ENCODE peak calls at places on chromosomes 4 and X, in four cellular contexts. One of them, this sample, is unnamed.

GRCh38 chr4:3441501-3442459 is at the start of gene HGFAC:
- DNase-seq in EL: no peak
- DNase-seq in AG09319: no peak
- DNase-seq in NCI-H82: no peak
- DNase-seq in this sample: peak

GRCh38 chr4:47551682-47552081 is 66.6 kb downstream of the ATP10D start:
- DNase-seq in EL: peak
- DNase-seq in AG09319: no peak
- DNase-seq in NCI-H82: no peak
- DNase-seq in this sample: peak

GRCh38 chr4:6520978-6521377 is 48.6 kb upstream of the PPP2R2C start:
- DNase-seq in EL: no peak
- DNase-seq in AG09319: no peak
- DNase-seq in NCI-H82: no peak
- DNase-seq in this sample: no peak

GRCh38 chr4:66681962-66682361 is 863.3 kb downstream of the CENPC start:
- DNase-seq in EL: peak
- DNase-seq in AG09319: no peak
- DNase-seq in NCI-H82: no peak
- DNase-seq in this sample: peak

GRCh38 chr4:2448589-2448988 is 20.3 kb upstream of the RNF4 start:
- DNase-seq in EL: no peak
- DNase-seq in AG09319: no peak
- DNase-seq in NCI-H82: no peak
- DNase-seq in this sample: no peak

GRCh38 chr4:76108467-76109181 is 34.1 kb downstream of the ART3 start:
- DNase-seq in EL: peak
- DNase-seq in AG09319: no peak
- DNase-seq in NCI-H82: peak
- DNase-seq in this sample: peak

GRCh38 chr4:15343581-15343980 is 84.3 kb upstream of the C1QTNF7 start:
- DNase-seq in EL: no peak
- DNase-seq in AG09319: no peak
- DNase-seq in NCI-H82: no peak
- DNase-seq in this sample: no peak

GRCh38 chr4:33306131-33306530 is 2586.0 kb downstream of the PCDH7 start:
- DNase-seq in EL: no peak
- DNase-seq in AG09319: no peak
- DNase-seq in NCI-H82: no peak
- DNase-seq in this sample: no peak

GRCh38 chr4:177441061-177441802 is 1.0 kb downstream of the AGA start:
- DNase-seq in EL: peak
- DNase-seq in AG09319: no peak
- DNase-seq in NCI-H82: peak
- DNase-seq in this sample: peak

GRCh38 chr4:187618701-187619278 is 376.8 kb upstream of the ZFP42 start:
- DNase-seq in EL: peak
- DNase-seq in AG09319: no peak
- DNase-seq in NCI-H82: no peak
- DNase-seq in this sample: peak

GRCh38 chrX:8043121-8043520 is 115.9 kb upstream of the PNPLA4 start:
- DNase-seq in EL: no peak
- DNase-seq in AG09319: no peak
- DNase-seq in NCI-H82: no peak
- DNase-seq in this sample: no peak

GRCh38 chrX:40420899-40421729 is 159.7 kb upstream of the ATP6AP2 start:
- DNase-seq in EL: peak
- DNase-seq in AG09319: no peak
- DNase-seq in NCI-H82: no peak
- DNase-seq in this sample: no peak

GRCh38 chr4:46886711-46887110 is 22.3 kb downstream of the COX7B2 start:
- DNase-seq in EL: peak
- DNase-seq in AG09319: no peak
- DNase-seq in NCI-H82: peak
- DNase-seq in this sample: no peak

GRCh38 chr4:76955187-76955586 is 5.6 kb downstream of the SEPTIN11 start:
- DNase-seq in EL: peak
- DNase-seq in AG09319: no peak
- DNase-seq in NCI-H82: no peak
- DNase-seq in this sample: peak

GRCh38 chrX:7996414-7996813 is 69.2 kb upstream of the PNPLA4 start:
- DNase-seq in EL: peak
- DNase-seq in AG09319: no peak
- DNase-seq in NCI-H82: peak
- DNase-seq in this sample: peak

GRCh38 chr4:113020966-113021365 is 28.5 kb upstream of the ANK2 start:
- DNase-seq in EL: peak
- DNase-seq in AG09319: no peak
- DNase-seq in NCI-H82: no peak
- DNase-seq in this sample: peak

GRCh38 chr4:867526-868250 is 41.8 kb upstream of the CPLX1 start:
- DNase-seq in EL: no peak
- DNase-seq in AG09319: no peak
- DNase-seq in NCI-H82: no peak
- DNase-seq in this sample: no peak

GRCh38 chrX:55007633-55008032 is 7.5 kb downstream of the APEX2 start:
- DNase-seq in EL: peak
- DNase-seq in AG09319: no peak
- DNase-seq in NCI-H82: no peak
- DNase-seq in this sample: peak

GRCh38 chrX:5474282-5474681 is 754.4 kb downstream of the NLGN4X start:
- DNase-seq in EL: no peak
- DNase-seq in AG09319: no peak
- DNase-seq in NCI-H82: no peak
- DNase-seq in this sample: no peak

GRCh38 chr4:5971077-5971447 is 47.2 kb downstream of the C4orf50 start:
- DNase-seq in EL: no peak
- DNase-seq in AG09319: no peak
- DNase-seq in NCI-H82: no peak
- DNase-seq in this sample: no peak

GRCh38 chr4:98929341-98930267 is 671 bp upstream of the EIF4E start:
- DNase-seq in EL: peak
- DNase-seq in AG09319: peak
- DNase-seq in NCI-H82: peak
- DNase-seq in this sample: peak

GRCh38 chrX:78024349-78025108 is 55.1 kb upstream of the PGAM4 start:
- DNase-seq in EL: peak
- DNase-seq in AG09319: no peak
- DNase-seq in NCI-H82: peak
- DNase-seq in this sample: peak

GRCh38 chr4:10635096-10635495 is 49.5 kb downstream of the CLNK start:
- DNase-seq in EL: no peak
- DNase-seq in AG09319: no peak
- DNase-seq in NCI-H82: peak
- DNase-seq in this sample: no peak

GRCh38 chr4:992297-993110 is 700 bp downstream of the SLC26A1 start:
- DNase-seq in EL: no peak
- DNase-seq in AG09319: no peak
- DNase-seq in NCI-H82: no peak
- DNase-seq in this sample: no peak

GRCh38 chr4:154119317-154119716 is 330.4 kb upstream of the SFRP2 start:
- DNase-seq in EL: no peak
- DNase-seq in AG09319: no peak
- DNase-seq in NCI-H82: peak
- DNase-seq in this sample: peak

GRCh38 chr4:58522765-58523382 is 1412.7 kb upstream of the IGFBP7 start:
- DNase-seq in EL: no peak
- DNase-seq in AG09319: no peak
- DNase-seq in NCI-H82: no peak
- DNase-seq in this sample: no peak

GRCh38 chrX:15909605-15910004 is 55.0 kb upstream of the AP1S2 start:
- DNase-seq in EL: no peak
- DNase-seq in AG09319: no peak
- DNase-seq in NCI-H82: no peak
- DNase-seq in this sample: no peak

GRCh38 chrX:148552775-148553174 is 52.4 kb downstream of the AFF2 start:
- DNase-seq in EL: no peak
- DNase-seq in AG09319: no peak
- DNase-seq in NCI-H82: peak
- DNase-seq in this sample: no peak

GRCh38 chr4:78954048-78954666 is 14.9 kb upstream of the PAQR3 start:
- DNase-seq in EL: no peak
- DNase-seq in AG09319: no peak
- DNase-seq in NCI-H82: peak
- DNase-seq in this sample: peak

GRCh38 chr4:56530269-56531148 is 24.9 kb downstream of the ARL9 start:
- DNase-seq in EL: peak
- DNase-seq in AG09319: peak
- DNase-seq in NCI-H82: peak
- DNase-seq in this sample: peak

GRCh38 chr4:2412534-2412884 is 5.9 kb downstream of the ZFYVE28 start:
- DNase-seq in EL: no peak
- DNase-seq in AG09319: no peak
- DNase-seq in NCI-H82: no peak
- DNase-seq in this sample: no peak

GRCh38 chr4:7647932-7648812 is 213.4 kb upstream of the PSAPL1 start:
- DNase-seq in EL: peak
- DNase-seq in AG09319: peak
- DNase-seq in NCI-H82: no peak
- DNase-seq in this sample: peak

GRCh38 chr4:67892905-67893304 is 9.1 kb upstream of the TMPRSS11D start:
- DNase-seq in EL: no peak
- DNase-seq in AG09319: no peak
- DNase-seq in NCI-H82: peak
- DNase-seq in this sample: peak

GRCh38 chrX:7574325-7574724 is 268.6 kb upstream of the VCX start:
- DNase-seq in EL: peak
- DNase-seq in AG09319: no peak
- DNase-seq in NCI-H82: no peak
- DNase-seq in this sample: peak

GRCh38 chr4:39613093-39613656 is 25.5 kb downstream of the SMIM14 start:
- DNase-seq in EL: peak
- DNase-seq in AG09319: no peak
- DNase-seq in NCI-H82: no peak
- DNase-seq in this sample: peak

GRCh38 chr4:156677136-156677535 is 294.5 kb downstream of the PDGFC start:
- DNase-seq in EL: peak
- DNase-seq in AG09319: no peak
- DNase-seq in NCI-H82: peak
- DNase-seq in this sample: peak